ENCODE peak calls at places on chromosomes 3 and 15, in nine cellular contexts. One of them, this sample, is unnamed.
A peak's percentile ranks its signal among the peaks of the same experiment; 100 is the strongest.

GRCh38 chr3:72272356-72272755 is 487.4 kb upstream of the PROK2 start:
- DNase-seq in HepG2: no peak
- DNase-seq in GM23338: no peak
- DNase-seq in sigmoid colon: no peak
- DNase-seq in HL-60: no peak
- DNase-seq in K562: no peak
- DNase-seq in endothelial cell of umbilical vein: no peak
- DNase-seq in upper lobe of left lung: peak; percentile 28
- DNase-seq in transverse colon: no peak
- DNase-seq in this sample: no peak

GRCh38 chr15:31049682-31050606 is 51.6 kb downstream of the TRPM1 start:
- DNase-seq in HepG2: no peak
- DNase-seq in sigmoid colon: no peak
- DNase-seq in transverse colon: no peak
- DNase-seq in K562: no peak
- DNase-seq in upper lobe of left lung: no peak
- DNase-seq in GM23338: no peak
- DNase-seq in HL-60: peak; percentile 41
- DNase-seq in endothelial cell of umbilical vein: no peak
- DNase-seq in this sample: no peak

GRCh38 chr15:83092309-83092976 is 15.0 kb upstream of the TM6SF1 start:
- DNase-seq in K562: peak; percentile 62
- DNase-seq in GM23338: no peak
- DNase-seq in upper lobe of left lung: no peak
- DNase-seq in HepG2: no peak
- DNase-seq in endothelial cell of umbilical vein: peak; percentile 95
- DNase-seq in HL-60: peak; percentile 28
- DNase-seq in transverse colon: peak; percentile 36
- DNase-seq in sigmoid colon: peak; percentile 73
- DNase-seq in this sample: no peak

GRCh38 chr3:4732974-4733373 is 239.8 kb downstream of the ITPR1 start:
- DNase-seq in HepG2: no peak
- DNase-seq in HL-60: no peak
- DNase-seq in sigmoid colon: no peak
- DNase-seq in GM23338: peak; percentile 57
- DNase-seq in transverse colon: no peak
- DNase-seq in K562: no peak
- DNase-seq in upper lobe of left lung: no peak
- DNase-seq in endothelial cell of umbilical vein: no peak
- DNase-seq in this sample: no peak

GRCh38 chr15:53978248-53978906 is at the start of gene UNC13C:
- DNase-seq in endothelial cell of umbilical vein: no peak
- DNase-seq in sigmoid colon: peak; percentile 71
- DNase-seq in transverse colon: peak; percentile 7
- DNase-seq in GM23338: peak; percentile 56
- DNase-seq in upper lobe of left lung: peak; percentile 76
- DNase-seq in HL-60: no peak
- DNase-seq in HepG2: peak; percentile 1
- DNase-seq in K562: no peak
- DNase-seq in this sample: no peak

GRCh38 chr3:141272906-141273662 is 41.5 kb downstream of the PXYLP1 start:
- DNase-seq in HepG2: no peak
- DNase-seq in endothelial cell of umbilical vein: no peak
- DNase-seq in transverse colon: no peak
- DNase-seq in K562: no peak
- DNase-seq in HL-60: no peak
- DNase-seq in GM23338: no peak
- DNase-seq in upper lobe of left lung: no peak
- DNase-seq in sigmoid colon: no peak
- DNase-seq in this sample: no peak

GRCh38 chr3:147407495-147408179 is 1.3 kb upstream of the ZIC4 start:
- DNase-seq in sigmoid colon: no peak
- DNase-seq in HL-60: no peak
- DNase-seq in upper lobe of left lung: no peak
- DNase-seq in transverse colon: no peak
- DNase-seq in HepG2: no peak
- DNase-seq in GM23338: peak; percentile 59
- DNase-seq in K562: no peak
- DNase-seq in endothelial cell of umbilical vein: no peak
- DNase-seq in this sample: no peak

GRCh38 chr15:80275946-80276345 is 23.9 kb upstream of the CTXND1 start:
- DNase-seq in endothelial cell of umbilical vein: no peak
- DNase-seq in K562: no peak
- DNase-seq in GM23338: no peak
- DNase-seq in HepG2: no peak
- DNase-seq in upper lobe of left lung: no peak
- DNase-seq in transverse colon: no peak
- DNase-seq in sigmoid colon: no peak
- DNase-seq in HL-60: no peak
- DNase-seq in this sample: no peak

GRCh38 chr3:119800844-119801243 is 18.9 kb downstream of the NR1I2 start:
- DNase-seq in transverse colon: no peak
- DNase-seq in endothelial cell of umbilical vein: no peak
- DNase-seq in HL-60: no peak
- DNase-seq in sigmoid colon: no peak
- DNase-seq in K562: no peak
- DNase-seq in GM23338: no peak
- DNase-seq in HepG2: no peak
- DNase-seq in upper lobe of left lung: no peak
- DNase-seq in this sample: no peak

GRCh38 chr3:119978554-119979208 is 115.6 kb downstream of the GSK3B start:
- DNase-seq in upper lobe of left lung: no peak
- DNase-seq in sigmoid colon: no peak
- DNase-seq in HL-60: no peak
- DNase-seq in GM23338: no peak
- DNase-seq in transverse colon: no peak
- DNase-seq in endothelial cell of umbilical vein: no peak
- DNase-seq in HepG2: no peak
- DNase-seq in K562: no peak
- DNase-seq in this sample: no peak

GRCh38 chr3:190785047-190785446 is 77.4 kb downstream of the GMNC start:
- DNase-seq in transverse colon: no peak
- DNase-seq in HepG2: no peak
- DNase-seq in endothelial cell of umbilical vein: no peak
- DNase-seq in HL-60: no peak
- DNase-seq in GM23338: no peak
- DNase-seq in sigmoid colon: no peak
- DNase-seq in K562: no peak
- DNase-seq in upper lobe of left lung: no peak
- DNase-seq in this sample: no peak

GRCh38 chr15:55768670-55769185 is 25.8 kb upstream of the PRTG start:
- DNase-seq in endothelial cell of umbilical vein: no peak
- DNase-seq in GM23338: no peak
- DNase-seq in K562: no peak
- DNase-seq in sigmoid colon: no peak
- DNase-seq in upper lobe of left lung: no peak
- DNase-seq in HepG2: no peak
- DNase-seq in transverse colon: no peak
- DNase-seq in HL-60: no peak
- DNase-seq in this sample: no peak

GRCh38 chr3:171815977-171816595 is 5.8 kb upstream of the PLD1 start:
- DNase-seq in GM23338: no peak
- DNase-seq in HL-60: no peak
- DNase-seq in sigmoid colon: no peak
- DNase-seq in HepG2: no peak
- DNase-seq in upper lobe of left lung: no peak
- DNase-seq in endothelial cell of umbilical vein: peak; percentile 79
- DNase-seq in K562: no peak
- DNase-seq in transverse colon: no peak
- DNase-seq in this sample: no peak

DNA sequence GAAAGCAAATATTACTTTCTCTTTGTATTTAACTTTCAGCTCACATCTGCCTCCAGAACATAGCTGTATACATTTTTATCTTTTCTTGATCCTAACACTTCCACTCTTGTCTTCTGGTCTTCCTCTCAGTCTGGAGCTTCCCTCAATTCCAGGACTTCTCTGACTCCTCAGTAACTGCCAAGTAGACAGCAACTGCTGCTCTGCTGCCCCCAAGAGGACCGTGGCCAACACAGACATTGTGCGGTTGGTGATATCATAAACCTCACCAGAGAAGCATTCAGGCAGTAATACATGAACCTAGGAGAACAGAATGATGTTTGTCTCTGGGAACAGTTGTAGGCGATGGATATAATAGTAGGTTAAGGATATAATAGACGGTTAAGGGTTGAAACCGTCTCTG is 45.2 kb upstream of the FGF12 start:
- DNase-seq in HL-60: no peak
- DNase-seq in endothelial cell of umbilical vein: peak; percentile 19
- DNase-seq in K562: no peak
- DNase-seq in upper lobe of left lung: no peak
- DNase-seq in HepG2: peak; percentile 2
- DNase-seq in transverse colon: no peak
- DNase-seq in sigmoid colon: no peak
- DNase-seq in GM23338: peak; percentile 77
- DNase-seq in this sample: no peak
- TF ChIP-seq CTCF in HL-60: no peak
- TF ChIP-seq CTCF in endothelial cell of umbilical vein: peak; percentile 24
- TF ChIP-seq CTCF in K562: no peak
- TF ChIP-seq CTCF in upper lobe of left lung: no peak
- TF ChIP-seq CTCF in HepG2: peak; percentile 54
- TF ChIP-seq CTCF in transverse colon: no peak
- TF ChIP-seq CTCF in sigmoid colon: no peak
- TF ChIP-seq CTCF in GM23338: peak; percentile 98
- TF ChIP-seq CTCF in this sample: peak; percentile 75

DNA sequence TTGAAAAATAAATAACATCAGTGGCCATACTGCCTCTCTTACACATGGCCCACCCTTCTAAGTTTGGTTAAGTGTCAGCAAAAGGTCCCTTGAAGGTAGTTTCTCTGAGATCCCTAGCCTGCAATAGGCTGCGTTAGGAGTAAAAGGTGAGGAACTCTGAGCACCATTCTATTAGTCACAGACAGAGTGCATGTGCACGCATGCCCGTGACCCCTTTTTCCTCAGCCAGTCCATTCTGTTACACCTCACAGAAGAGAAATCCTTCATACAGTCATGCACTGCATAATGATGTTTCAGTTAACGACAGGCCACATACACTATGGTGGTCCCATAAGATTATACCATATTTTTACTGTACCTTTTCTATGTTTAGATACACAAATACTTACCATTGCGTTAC is 12.5 kb downstream of the RCCD1 start:
- DNase-seq in HepG2: no peak
- DNase-seq in sigmoid colon: no peak
- DNase-seq in K562: no peak
- DNase-seq in endothelial cell of umbilical vein: no peak
- DNase-seq in transverse colon: no peak
- DNase-seq in HL-60: no peak
- DNase-seq in upper lobe of left lung: no peak
- DNase-seq in GM23338: no peak
- DNase-seq in this sample: no peak
- TF ChIP-seq POLR2AphosphoS5 in HepG2: no peak
- TF ChIP-seq POLR2AphosphoS5 in sigmoid colon: no peak
- TF ChIP-seq POLR2AphosphoS5 in K562: no peak
- TF ChIP-seq POLR2AphosphoS5 in endothelial cell of umbilical vein: no peak
- TF ChIP-seq POLR2AphosphoS5 in transverse colon: no peak
- TF ChIP-seq POLR2AphosphoS5 in HL-60: no peak
- TF ChIP-seq POLR2AphosphoS5 in upper lobe of left lung: no peak
- TF ChIP-seq POLR2AphosphoS5 in GM23338: no peak
- TF ChIP-seq POLR2AphosphoS5 in this sample: no peak

GRCh38 chr3:132119531-132119930 is 84.7 kb upstream of the CPNE4 start:
- DNase-seq in GM23338: no peak
- DNase-seq in upper lobe of left lung: no peak
- DNase-seq in HL-60: no peak
- DNase-seq in endothelial cell of umbilical vein: no peak
- DNase-seq in sigmoid colon: no peak
- DNase-seq in K562: no peak
- DNase-seq in HepG2: no peak
- DNase-seq in transverse colon: no peak
- DNase-seq in this sample: no peak
- H3K4me3 ChIP-seq in GM23338: no peak overlapping the region
- H3K4me3 ChIP-seq in upper lobe of left lung: no peak overlapping the region
- H3K4me3 ChIP-seq in HL-60: no peak overlapping the region
- H3K4me3 ChIP-seq in endothelial cell of umbilical vein: no peak overlapping the region
- H3K4me3 ChIP-seq in sigmoid colon: no peak overlapping the region
- H3K4me3 ChIP-seq in K562: no peak overlapping the region
- H3K4me3 ChIP-seq in HepG2: no peak overlapping the region
- H3K4me3 ChIP-seq in transverse colon: no peak overlapping the region
- H3K4me3 ChIP-seq in this sample: no peak overlapping the region

GRCh38 chr3:61924065-61924740 is 362.8 kb downstream of the PTPRG start:
- DNase-seq in GM23338: no peak
- DNase-seq in upper lobe of left lung: no peak
- DNase-seq in HL-60: no peak
- DNase-seq in HepG2: no peak
- DNase-seq in transverse colon: no peak
- DNase-seq in endothelial cell of umbilical vein: peak; percentile 61
- DNase-seq in sigmoid colon: no peak
- DNase-seq in K562: no peak
- DNase-seq in this sample: no peak

GRCh38 chr3:61914277-61914676 is 352.9 kb downstream of the PTPRG start:
- DNase-seq in HL-60: no peak
- DNase-seq in transverse colon: no peak
- DNase-seq in sigmoid colon: no peak
- DNase-seq in upper lobe of left lung: no peak
- DNase-seq in GM23338: no peak
- DNase-seq in K562: no peak
- DNase-seq in endothelial cell of umbilical vein: no peak
- DNase-seq in HepG2: no peak
- DNase-seq in this sample: no peak

GRCh38 chr3:61915296-61915695 is 353.9 kb downstream of the PTPRG start:
- DNase-seq in sigmoid colon: no peak
- DNase-seq in upper lobe of left lung: no peak
- DNase-seq in HepG2: no peak
- DNase-seq in transverse colon: no peak
- DNase-seq in K562: no peak
- DNase-seq in GM23338: no peak
- DNase-seq in endothelial cell of umbilical vein: peak; percentile 23
- DNase-seq in HL-60: no peak
- DNase-seq in this sample: no peak

GRCh38 chr3:61922118-61922517 is 360.7 kb downstream of the PTPRG start:
- DNase-seq in sigmoid colon: no peak
- DNase-seq in transverse colon: no peak
- DNase-seq in HepG2: no peak
- DNase-seq in HL-60: no peak
- DNase-seq in endothelial cell of umbilical vein: no peak
- DNase-seq in K562: no peak
- DNase-seq in upper lobe of left lung: no peak
- DNase-seq in GM23338: no peak
- DNase-seq in this sample: no peak

GRCh38 chr3:61919371-61919770 is 358.0 kb downstream of the PTPRG start:
- DNase-seq in HL-60: no peak
- DNase-seq in GM23338: peak; percentile 51
- DNase-seq in transverse colon: no peak
- DNase-seq in K562: no peak
- DNase-seq in upper lobe of left lung: no peak
- DNase-seq in HepG2: no peak
- DNase-seq in sigmoid colon: no peak
- DNase-seq in endothelial cell of umbilical vein: no peak
- DNase-seq in this sample: no peak
- TF ChIP-seq CTCF in HL-60: no peak
- TF ChIP-seq CTCF in GM23338: peak; percentile 62
- TF ChIP-seq CTCF in transverse colon: no peak
- TF ChIP-seq CTCF in K562: no peak
- TF ChIP-seq CTCF in upper lobe of left lung: no peak
- TF ChIP-seq CTCF in HepG2: peak; percentile 19
- TF ChIP-seq CTCF in sigmoid colon: no peak
- TF ChIP-seq CTCF in endothelial cell of umbilical vein: no peak
- TF ChIP-seq CTCF in this sample: no peak

This sample was measured in Panc1.